ENCODE peak calls at places on chromosomes 4 and X, in eight cellular contexts. L, Z, R, N, I, A, C and V are unnamed samples.

GRCh38 chr4:3262208-3263052 is 13.5 kb downstream of the MSANTD1 start:
- DNase-seq in A (no peak), C (no peak), I (no peak), R (no peak), N (no peak), L (no peak), Z (no peak), V (peak; percentile 64)

GRCh38 chrX:34382416-34382815 is 250.3 kb upstream of the FAM47A start:
- DNase-seq in C (no peak), L (no peak), I (peak; percentile 53), R (peak; percentile 79), N (no peak), A (no peak), Z (peak; percentile 6), V (no peak)

GRCh38 chr4:135418353-135418752 is 1216.8 kb upstream of the PABPC4L start:
- DNase-seq in R (peak; percentile 24), L (no peak), I (peak; percentile 62), Z (no peak), N (no peak), C (no peak), A (no peak), V (no peak)

GRCh38 chrX:140776320-140776719 is 66.8 kb downstream of the LINC00632 start:
- DNase-seq in R (no peak), A (no peak), Z (no peak), C (no peak), L (no peak), I (no peak), N (no peak), V (no peak)

GRCh38 chr4:13285336-13285735 is 198.8 kb downstream of the RAB28 start:
- DNase-seq in I (no peak), Z (no peak), C (no peak), A (no peak), R (no peak), L (no peak), N (no peak), V (no peak)

GRCh38 chrX:105567046-105567445 is 255.3 kb upstream of the NRK start:
- DNase-seq in R (no peak), A (no peak), N (no peak), I (no peak), L (no peak), Z (no peak), C (no peak), V (no peak)

GRCh38 chrX:3609800-3610199 is 103.6 kb downstream of the PRKX start:
- DNase-seq in C (no peak), R (peak; percentile 34), N (no peak), A (no peak), I (peak; percentile 69), L (no peak), Z (no peak), V (no peak)

GRCh38 chr4:48367016-48367415 is 25.7 kb downstream of the SLAIN2 start:
- DNase-seq in Z (no peak), I (no peak), R (no peak), C (no peak), N (no peak), L (no peak), A (no peak), V (no peak)

GRCh38 chrX:136586386-136586785 is 54.4 kb downstream of the VGLL1 start:
- DNase-seq in L (no peak), I (peak; percentile 41), A (no peak), R (peak; percentile 3), N (no peak), Z (no peak), C (no peak), V (no peak)

GRCh38 chrX:39501822-39502221 is 595.9 kb downstream of the BCOR start:
- DNase-seq in I (no peak), A (no peak), C (no peak), Z (no peak), N (no peak), R (no peak), L (no peak), V (no peak)

GRCh38 chrX:24838624-24839023 is 144.9 kb downstream of the POLA1 start:
- DNase-seq in C (no peak), L (no peak), N (no peak), R (peak; percentile 49), I (peak; percentile 62), A (no peak), Z (peak; percentile 12), V (no peak)

GRCh38 chr4:26356067-26356466 is 35.3 kb downstream of the RBPJ start:
- DNase-seq in C (no peak), Z (no peak), A (no peak), L (no peak), N (no peak), I (peak; percentile 35), R (peak; percentile 55), V (no peak)

GRCh38 chr4:168877779-168878491 is 132.1 kb downstream of the CBR4 start:
- DNase-seq in L (no peak), I (no peak), C (peak; percentile 77), R (peak; percentile 42), Z (peak; percentile 36), A (peak; percentile 26), N (peak; percentile 77), V (no peak)

GRCh38 chr4:86857341-86858052 is 8.3 kb upstream of the SLC10A6 start:
- DNase-seq in A (no peak), Z (no peak), I (no peak), N (no peak), C (no peak), L (no peak), R (no peak), V (no peak)

GRCh38 chr4:106695846-106696245 is 327.3 kb upstream of the GIMD1 start:
- DNase-seq in R (no peak), I (no peak), N (no peak), Z (no peak), A (no peak), C (no peak), L (no peak), V (no peak)

GRCh38 chrX:107935664-107936433 is 46.3 kb downstream of the TEX13B start:
- DNase-seq in N (peak; percentile 14), R (peak; percentile 6), A (no peak), L (no peak), Z (peak; percentile 21), C (no peak), I (peak; percentile 10), V (no peak)

GRCh38 chr4:157115613-157116340 is 39.8 kb downstream of the GLRB start:
- DNase-seq in R (peak; percentile 71), I (peak; percentile 78), A (no peak), C (no peak), N (no peak), L (no peak), Z (no peak), V (no peak)

GRCh38 chrX:102845020-102845419 is 92.1 kb upstream of the RAB40AL start:
- DNase-seq in I (no peak), Z (no peak), C (no peak), R (no peak), N (no peak), A (no peak), L (no peak), V (no peak)

GRCh38 chr4:54473077-54473545 is 184.6 kb upstream of the KIT start:
- DNase-seq in R (no peak), C (no peak), L (no peak), I (no peak), Z (no peak), N (no peak), A (no peak), V (no peak)

GRCh38 chr4:1767058-1767769 is 25.9 kb upstream of the FGFR3 start:
- DNase-seq in C (no peak), Z (peak; percentile 41), N (peak; percentile 70), R (peak; percentile 22), A (peak; percentile 59), I (no peak), L (no peak), V (no peak)

GRCh38 chr4:148007303-148007702 is 275.4 kb downstream of the ARHGAP10 start:
- DNase-seq in R (peak; percentile 94), Z (no peak), N (no peak), I (peak; percentile 99), L (no peak), A (no peak), C (no peak), V (no peak)
- TF ChIP-seq CTCF in R (no peak), Z (no peak), N (no peak), I (no peak), L (no peak), A (no peak), C (no peak), V (no peak)

GRCh38 chr4:143581331-143581961 is 67.9 kb downstream of the SMARCA5 start:
- DNase-seq in N (no peak), R (no peak), I (no peak), C (no peak), L (no peak), A (no peak), Z (no peak), V (no peak)
- TF ChIP-seq CTCF in N (no peak), R (no peak), I (peak; percentile 21), C (no peak), L (no peak), A (no peak), Z (no peak), V (no peak)

GRCh38 chr4:15162046-15162445 is 159.8 kb downstream of the CPEB2 start:
- DNase-seq in R (no peak), I (no peak), L (no peak), C (no peak), A (no peak), N (no peak), Z (no peak), V (no peak)

GRCh38 chr4:15161439-15161838 is 159.2 kb downstream of the CPEB2 start:
- DNase-seq in Z (no peak), L (no peak), R (no peak), I (no peak), N (no peak), C (no peak), A (no peak), V (no peak)

GRCh38 chr4:15162465-15163283 is 160.4 kb downstream of the CPEB2 start:
- DNase-seq in L (no peak), N (no peak), Z (no peak), C (no peak), I (peak; percentile 80), R (peak; percentile 69), A (no peak), V (no peak)

GRCh38 chr4:15158410-15159091 is 156.3 kb downstream of the CPEB2 start:
- DNase-seq in A (no peak), L (no peak), I (no peak), N (no peak), Z (no peak), C (no peak), R (no peak), V (no peak)

GRCh38 chr4:15159477-15160019 is 157.3 kb downstream of the CPEB2 start:
- DNase-seq in C (no peak), N (no peak), A (no peak), I (peak; percentile 26), R (peak; percentile 12), L (no peak), Z (no peak), V (no peak)
- TF ChIP-seq CTCF in C (no peak), N (no peak), A (no peak), I (peak; percentile 28), R (no peak), L (no peak), Z (no peak), V (no peak)

DNA sequence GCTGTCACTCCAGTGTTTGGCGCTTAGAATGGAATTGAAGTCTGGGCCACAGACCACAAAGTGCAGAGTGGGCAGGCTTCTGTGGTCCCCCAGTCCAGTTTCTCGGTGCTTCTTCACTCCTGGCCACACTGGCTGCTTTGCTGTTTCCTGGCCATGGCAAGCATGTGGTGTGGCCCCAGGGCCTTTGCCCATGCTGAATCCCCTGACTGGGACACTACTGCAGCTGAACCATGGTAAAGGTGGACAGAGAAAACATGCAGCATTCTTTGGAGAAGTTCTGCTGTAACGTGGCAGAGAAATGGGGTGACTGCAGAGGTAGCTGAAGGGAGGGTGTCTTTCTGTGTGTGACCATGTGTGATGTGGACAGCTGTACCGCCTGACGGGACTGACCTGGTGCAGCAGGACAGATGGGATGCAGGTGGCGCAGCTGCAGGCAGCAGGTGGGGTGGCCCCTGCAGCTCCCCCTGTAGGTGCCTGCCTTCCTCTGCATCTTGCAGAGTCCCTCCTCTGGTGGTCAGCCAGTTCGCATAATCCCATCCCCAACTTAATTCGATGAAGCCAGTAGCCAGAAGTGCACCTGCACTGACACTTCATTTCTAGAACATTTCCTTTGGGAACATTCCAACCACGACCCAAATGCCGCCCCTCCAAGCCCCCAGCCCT is 13.2 kb upstream of the S100P start:
- DNase-seq in A (no peak), N (no peak), Z (no peak), L (no peak), I (no peak), C (no peak), R (no peak), V (no peak)
- TF ChIP-seq CTCF in A (peak; percentile 31), N (no peak), Z (no peak), L (no peak), I (peak; percentile 31), C (no peak), R (no peak), V (peak; percentile 34)